ENCODE peak calls at places on chromosomes 2 and 18, in ten cellular contexts. One of them, this sample, is unnamed.
A peak's percentile ranks its signal among the peaks of the same experiment; 100 is the strongest.

GRCh38 chr18:60570172-60570571 is 197.6 kb upstream of the MC4R start:
- DNase-seq in transverse colon: no peak
- DNase-seq in PC-3: no peak
- DNase-seq in GM23338: no peak
- DNase-seq in kidney: no peak
- DNase-seq in psoas muscle: no peak
- DNase-seq in cardiac muscle cell: no peak
- DNase-seq in IMR-90: no peak
- DNase-seq in fibroblast of lung: no peak
- DNase-seq in neural progenitor cell: no peak
- DNase-seq in this sample: no peak

GRCh38 chr18:78101091-78101490 is 851.4 kb downstream of the GALR1 start:
- DNase-seq in transverse colon: no peak
- DNase-seq in PC-3: no peak
- DNase-seq in GM23338: no peak
- DNase-seq in kidney: no peak
- DNase-seq in psoas muscle: no peak
- DNase-seq in cardiac muscle cell: no peak
- DNase-seq in IMR-90: no peak
- DNase-seq in fibroblast of lung: no peak
- DNase-seq in neural progenitor cell: no peak
- DNase-seq in this sample: no peak

GRCh38 chr2:131036696-131037397 is 56.4 kb downstream of the FAM168B start:
- DNase-seq in transverse colon: no peak
- DNase-seq in PC-3: no peak
- DNase-seq in GM23338: no peak
- DNase-seq in kidney: no peak
- DNase-seq in psoas muscle: no peak
- DNase-seq in cardiac muscle cell: no peak
- DNase-seq in IMR-90: no peak
- DNase-seq in fibroblast of lung: no peak
- DNase-seq in neural progenitor cell: no peak
- DNase-seq in this sample: no peak

GRCh38 chr2:67455219-67456142 is 58.3 kb downstream of the ETAA1 start:
- DNase-seq in transverse colon: no peak
- DNase-seq in PC-3: peak; percentile 86
- DNase-seq in GM23338: peak; percentile 6
- DNase-seq in kidney: no peak
- DNase-seq in psoas muscle: no peak
- DNase-seq in cardiac muscle cell: no peak
- DNase-seq in IMR-90: no peak
- DNase-seq in fibroblast of lung: no peak
- DNase-seq in neural progenitor cell: no peak
- DNase-seq in this sample: no peak

GRCh38 chr2:170228429-170228828 is 50.5 kb downstream of the MYO3B start:
- DNase-seq in transverse colon: no peak
- DNase-seq in PC-3: no peak
- DNase-seq in GM23338: no peak
- DNase-seq in kidney: no peak
- DNase-seq in psoas muscle: no peak
- DNase-seq in cardiac muscle cell: no peak
- DNase-seq in IMR-90: no peak
- DNase-seq in fibroblast of lung: no peak
- DNase-seq in neural progenitor cell: no peak
- DNase-seq in this sample: no peak

GRCh38 chr18:3985030-3985429 is 470.1 kb downstream of the DLGAP1 start:
- DNase-seq in transverse colon: no peak
- DNase-seq in PC-3: no peak
- DNase-seq in GM23338: no peak
- DNase-seq in kidney: no peak
- DNase-seq in psoas muscle: no peak
- DNase-seq in cardiac muscle cell: no peak
- DNase-seq in IMR-90: peak; percentile 38
- DNase-seq in fibroblast of lung: peak; percentile 34
- DNase-seq in neural progenitor cell: no peak
- DNase-seq in this sample: no peak

GRCh38 chr2:69026026-69026425 is 13.0 kb downstream of the ANTXR1 start:
- DNase-seq in transverse colon: peak; percentile 44
- DNase-seq in PC-3: peak; percentile 80
- DNase-seq in GM23338: peak; percentile 79
- DNase-seq in kidney: no peak
- DNase-seq in psoas muscle: no peak
- DNase-seq in cardiac muscle cell: peak; percentile 67
- DNase-seq in IMR-90: peak; percentile 46
- DNase-seq in fibroblast of lung: peak; percentile 62
- DNase-seq in neural progenitor cell: peak; percentile 69
- DNase-seq in this sample: peak; percentile 17

GRCh38 chr2:150047731-150048130 is 439.7 kb downstream of the RND3 start:
- DNase-seq in transverse colon: no peak
- DNase-seq in PC-3: no peak
- DNase-seq in GM23338: no peak
- DNase-seq in kidney: no peak
- DNase-seq in psoas muscle: no peak
- DNase-seq in cardiac muscle cell: peak; percentile 4
- DNase-seq in IMR-90: no peak
- DNase-seq in fibroblast of lung: no peak
- DNase-seq in neural progenitor cell: no peak
- DNase-seq in this sample: no peak

GRCh38 chr2:240387669-240388358 is 47.6 kb upstream of the GPC1 start:
- DNase-seq in transverse colon: peak; percentile 48
- DNase-seq in PC-3: peak; percentile 96
- DNase-seq in GM23338: no peak
- DNase-seq in kidney: peak; percentile 87
- DNase-seq in psoas muscle: peak; percentile 79
- DNase-seq in cardiac muscle cell: peak; percentile 96
- DNase-seq in IMR-90: peak; percentile 98
- DNase-seq in fibroblast of lung: peak; percentile 96
- DNase-seq in neural progenitor cell: no peak
- DNase-seq in this sample: no peak

GRCh38 chr2:231212329-231212845 is 14.0 kb downstream of the ARMC9 start:
- DNase-seq in transverse colon: no peak
- DNase-seq in PC-3: peak; percentile 92
- DNase-seq in GM23338: no peak
- DNase-seq in kidney: no peak
- DNase-seq in psoas muscle: peak; percentile 31
- DNase-seq in cardiac muscle cell: no peak
- DNase-seq in IMR-90: peak; percentile 38
- DNase-seq in fibroblast of lung: no peak
- DNase-seq in neural progenitor cell: no peak
- DNase-seq in this sample: no peak

GRCh38 chr2:189412330-189412953 is 28.8 kb upstream of the WDR75 start:
- DNase-seq in transverse colon: peak; percentile 21
- DNase-seq in PC-3: peak; percentile 67
- DNase-seq in GM23338: peak; percentile 47
- DNase-seq in kidney: no peak
- DNase-seq in psoas muscle: no peak
- DNase-seq in cardiac muscle cell: peak; percentile 83
- DNase-seq in IMR-90: peak; percentile 74
- DNase-seq in fibroblast of lung: peak; percentile 89
- DNase-seq in neural progenitor cell: peak; percentile 29
- DNase-seq in this sample: peak; percentile 3

GRCh38 chr2:216116418-216116817 is 7.3 kb downstream of the XRCC5 start:
- DNase-seq in transverse colon: no peak
- DNase-seq in PC-3: no peak
- DNase-seq in GM23338: no peak
- DNase-seq in kidney: no peak
- DNase-seq in psoas muscle: no peak
- DNase-seq in cardiac muscle cell: no peak
- DNase-seq in IMR-90: no peak
- DNase-seq in fibroblast of lung: no peak
- DNase-seq in neural progenitor cell: no peak
- DNase-seq in this sample: no peak

GRCh38 chr18:43524260-43524659 is 247.0 kb upstream of the SYT4 start:
- DNase-seq in transverse colon: no peak
- DNase-seq in PC-3: no peak
- DNase-seq in GM23338: no peak
- DNase-seq in kidney: no peak
- DNase-seq in psoas muscle: no peak
- DNase-seq in cardiac muscle cell: no peak
- DNase-seq in IMR-90: no peak
- DNase-seq in fibroblast of lung: no peak
- DNase-seq in neural progenitor cell: no peak
- DNase-seq in this sample: no peak

GRCh38 chr2:61620244-61621159 is 82.3 kb upstream of the XPO1 start:
- DNase-seq in transverse colon: no peak
- DNase-seq in PC-3: peak; percentile 89
- DNase-seq in GM23338: no peak
- DNase-seq in kidney: no peak
- DNase-seq in psoas muscle: no peak
- DNase-seq in cardiac muscle cell: peak; percentile 74
- DNase-seq in IMR-90: peak; percentile 88
- DNase-seq in fibroblast of lung: peak; percentile 76
- DNase-seq in neural progenitor cell: no peak
- DNase-seq in this sample: peak; percentile 7

GRCh38 chr2:64850641-64851040 is 138.6 kb upstream of the SLC1A4 start:
- DNase-seq in transverse colon: no peak
- DNase-seq in PC-3: no peak
- DNase-seq in GM23338: no peak
- DNase-seq in kidney: no peak
- DNase-seq in psoas muscle: no peak
- DNase-seq in cardiac muscle cell: no peak
- DNase-seq in IMR-90: no peak
- DNase-seq in fibroblast of lung: no peak
- DNase-seq in neural progenitor cell: no peak
- DNase-seq in this sample: no peak
- TF ChIP-seq CTCF in transverse colon: no peak
- TF ChIP-seq CTCF in PC-3: no peak
- TF ChIP-seq CTCF in GM23338: no peak
- TF ChIP-seq CTCF in kidney: no peak
- TF ChIP-seq CTCF in psoas muscle: no peak
- TF ChIP-seq CTCF in cardiac muscle cell: no peak
- TF ChIP-seq CTCF in IMR-90: no peak
- TF ChIP-seq CTCF in fibroblast of lung: no peak
- TF ChIP-seq CTCF in neural progenitor cell: no peak
- TF ChIP-seq CTCF in this sample: no peak

GRCh38 chr2:97774425-97774824 is 61.0 kb downstream of the ZAP70 start:
- DNase-seq in transverse colon: no peak
- DNase-seq in PC-3: peak; percentile 32
- DNase-seq in GM23338: peak; percentile 63
- DNase-seq in kidney: no peak
- DNase-seq in psoas muscle: no peak
- DNase-seq in cardiac muscle cell: peak; percentile 3
- DNase-seq in IMR-90: no peak
- DNase-seq in fibroblast of lung: no peak
- DNase-seq in neural progenitor cell: peak; percentile 48
- DNase-seq in this sample: no peak

GRCh38 chr2:97779141-97779540 is 65.8 kb downstream of the ZAP70 start:
- DNase-seq in transverse colon: no peak
- DNase-seq in PC-3: no peak
- DNase-seq in GM23338: no peak
- DNase-seq in kidney: peak; percentile 53
- DNase-seq in psoas muscle: no peak
- DNase-seq in cardiac muscle cell: no peak
- DNase-seq in IMR-90: no peak
- DNase-seq in fibroblast of lung: no peak
- DNase-seq in neural progenitor cell: no peak
- DNase-seq in this sample: no peak

GRCh38 chr2:97769308-97769707 is 55.9 kb downstream of the ZAP70 start:
- DNase-seq in transverse colon: no peak
- DNase-seq in PC-3: no peak
- DNase-seq in GM23338: no peak
- DNase-seq in kidney: no peak
- DNase-seq in psoas muscle: no peak
- DNase-seq in cardiac muscle cell: no peak
- DNase-seq in IMR-90: no peak
- DNase-seq in fibroblast of lung: no peak
- DNase-seq in neural progenitor cell: no peak
- DNase-seq in this sample: no peak

GRCh38 chr2:97770450-97770849 is 57.1 kb downstream of the ZAP70 start:
- DNase-seq in transverse colon: no peak
- DNase-seq in PC-3: no peak
- DNase-seq in GM23338: peak; percentile 75
- DNase-seq in kidney: no peak
- DNase-seq in psoas muscle: no peak
- DNase-seq in cardiac muscle cell: no peak
- DNase-seq in IMR-90: no peak
- DNase-seq in fibroblast of lung: no peak
- DNase-seq in neural progenitor cell: no peak
- DNase-seq in this sample: no peak

DNA sequence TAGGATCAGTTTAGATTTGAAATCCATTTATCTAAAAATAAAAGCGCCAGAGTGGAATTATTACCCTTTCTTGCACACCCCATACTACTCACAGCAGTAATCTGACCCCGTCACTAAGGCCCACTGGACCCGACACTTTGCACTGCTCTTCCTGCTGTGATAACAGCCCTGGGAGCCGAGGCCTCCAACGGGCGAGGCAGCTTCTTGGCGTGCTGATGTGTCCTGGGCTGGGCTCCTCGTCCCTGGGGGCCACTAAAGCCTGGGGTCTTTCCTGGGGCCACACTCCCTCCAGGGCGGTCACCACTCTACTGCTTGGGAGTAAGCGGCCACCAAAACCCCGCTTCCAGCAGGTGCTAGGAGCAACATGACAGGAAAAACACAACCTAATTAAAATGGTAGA is 61.7 kb downstream of the ZAP70 start:
- DNase-seq in transverse colon: no peak
- DNase-seq in PC-3: no peak
- DNase-seq in GM23338: no peak
- DNase-seq in kidney: peak; percentile 43
- DNase-seq in psoas muscle: no peak
- DNase-seq in cardiac muscle cell: no peak
- DNase-seq in IMR-90: no peak
- DNase-seq in fibroblast of lung: no peak
- DNase-seq in neural progenitor cell: no peak
- DNase-seq in this sample: no peak
- H3K36me3 ChIP-seq in transverse colon: peaks cover 14% of the 10 kb centered on the region
- H3K36me3 ChIP-seq in PC-3: peaks cover 14% of the 10 kb centered on the region
- H3K36me3 ChIP-seq in GM23338: no peaks in the 10 kb centered on the region
- H3K36me3 ChIP-seq in kidney: peaks cover 25% of the 10 kb centered on the region
- H3K36me3 ChIP-seq in psoas muscle: peaks cover 62% of the 10 kb centered on the region
- H3K36me3 ChIP-seq in cardiac muscle cell: peaks cover 14% of the 10 kb centered on the region
- H3K36me3 ChIP-seq in IMR-90: peaks cover 21% of the 10 kb centered on the region
- H3K36me3 ChIP-seq in fibroblast of lung: peaks cover 5% of the 10 kb centered on the region
- H3K36me3 ChIP-seq in neural progenitor cell: no peaks in the 10 kb centered on the region
- H3K36me3 ChIP-seq in this sample: peaks cover 8% of the 10 kb centered on the region

DNA sequence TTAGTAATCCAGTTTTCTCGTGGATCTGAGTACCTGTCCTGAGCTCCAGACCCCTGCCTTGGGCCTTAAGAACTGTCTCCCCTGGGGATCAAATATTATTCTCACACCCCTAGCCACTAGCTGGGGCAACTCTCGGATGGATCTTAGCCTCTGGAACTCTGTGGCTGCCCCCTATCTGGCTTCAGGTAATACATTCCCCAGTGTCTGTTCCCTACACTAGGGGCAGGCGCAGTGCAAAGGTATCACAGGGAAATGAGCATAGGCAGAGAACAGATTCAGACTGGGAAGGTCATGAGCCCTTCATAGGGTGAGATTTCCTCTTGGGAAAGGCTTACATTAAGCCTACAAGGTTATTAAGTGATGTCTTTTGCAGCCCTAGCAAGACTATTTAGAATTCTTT is 11.2 kb upstream of the SIX2 start:
- DNase-seq in transverse colon: no peak
- DNase-seq in PC-3: no peak
- DNase-seq in GM23338: peak; percentile 41
- DNase-seq in kidney: no peak
- DNase-seq in psoas muscle: no peak
- DNase-seq in cardiac muscle cell: no peak
- DNase-seq in IMR-90: no peak
- DNase-seq in fibroblast of lung: no peak
- DNase-seq in neural progenitor cell: no peak
- DNase-seq in this sample: no peak
- TF ChIP-seq CTCF in transverse colon: no peak
- TF ChIP-seq CTCF in PC-3: no peak
- TF ChIP-seq CTCF in GM23338: peak; percentile 33
- TF ChIP-seq CTCF in kidney: no peak
- TF ChIP-seq CTCF in psoas muscle: no peak
- TF ChIP-seq CTCF in cardiac muscle cell: no peak
- TF ChIP-seq CTCF in IMR-90: no peak
- TF ChIP-seq CTCF in fibroblast of lung: no peak
- TF ChIP-seq CTCF in neural progenitor cell: no peak
- TF ChIP-seq CTCF in this sample: no peak

GRCh38 chr2:191301971-191302370 is 56.8 kb downstream of the MYO1B start:
- DNase-seq in transverse colon: no peak
- DNase-seq in PC-3: no peak
- DNase-seq in GM23338: no peak
- DNase-seq in kidney: no peak
- DNase-seq in psoas muscle: no peak
- DNase-seq in cardiac muscle cell: no peak
- DNase-seq in IMR-90: no peak
- DNase-seq in fibroblast of lung: no peak
- DNase-seq in neural progenitor cell: no peak
- DNase-seq in this sample: no peak
- H3K36me3 ChIP-seq in transverse colon: no peaks in the 10 kb centered on the region
- H3K36me3 ChIP-seq in PC-3: peaks cover 20% of the 10 kb centered on the region
- H3K36me3 ChIP-seq in GM23338: no peaks in the 10 kb centered on the region
- H3K36me3 ChIP-seq in kidney: no peaks in the 10 kb centered on the region
- H3K36me3 ChIP-seq in psoas muscle: no peaks in the 10 kb centered on the region
- H3K36me3 ChIP-seq in cardiac muscle cell: no peaks in the 10 kb centered on the region
- H3K36me3 ChIP-seq in IMR-90: peaks cover 11% of the 10 kb centered on the region
- H3K36me3 ChIP-seq in fibroblast of lung: no peaks in the 10 kb centered on the region
- H3K36me3 ChIP-seq in neural progenitor cell: no peaks in the 10 kb centered on the region
- H3K36me3 ChIP-seq in this sample: no peaks in the 10 kb centered on the region

This sample was measured in GM06990.